ENCODE peak calls at places on chromosomes 1 and 21, in eight cellular contexts. G is left lung, V is mesendoderm, O is H9, H is left ventricle myocardium inferior, D is coronary artery, M is stomach, K is heart right ventricle. C is an unnamed sample.

GRCh38 chr1:192592981-192593683 is 17.6 kb downstream of the RGS1 start:
- DNase-seq in G (no peak), K (no peak), O (no peak), V (no peak), D (no peak), H (no peak), M (no peak), C (no peak)

GRCh38 chr1:19375621-19376020 is 63.5 kb downstream of the SLC66A1 start:
- DNase-seq in M (no peak), G (no peak), V (no peak), K (no peak), H (no peak), D (no peak), O (no peak), C (no peak)

GRCh38 chr21:29145354-29145782 is 14.9 kb downstream of the MAP3K7CL start:
- DNase-seq in G (no peak), K (peak), V (no peak), D (no peak), H (no peak), O (no peak), M (no peak), C (no peak)

GRCh38 chr1:89589515-89589914 is 43.4 kb upstream of the LRRC8C start:
- DNase-seq in M (no peak), O (no peak), G (no peak), K (no peak), D (no peak), H (no peak), V (no peak), C (no peak)

GRCh38 chr1:224542783-224543440 is 73.2 kb upstream of the CNIH3 start:
- DNase-seq in G (no peak), M (no peak), K (no peak), V (peak), H (no peak), O (no peak), D (no peak), C (no peak)

GRCh38 chr1:54356680-54357147 is 49.5 kb downstream of the SSBP3 start:
- DNase-seq in D (no peak), K (no peak), O (no peak), M (no peak), H (no peak), G (no peak), V (no peak), C (no peak)

GRCh38 chr1:5738911-5739462 is 253.2 kb downstream of the NPHP4 start:
- DNase-seq in O (no peak), M (peak), V (no peak), D (no peak), H (no peak), K (no peak), G (peak), C (no peak)

GRCh38 chr1:115158181-115158580 is 68.9 kb upstream of the TSPAN2 start:
- DNase-seq in M (no peak), H (peak), V (no peak), D (no peak), O (no peak), K (no peak), G (no peak), C (no peak)

GRCh38 chr1:43970502-43970901 is 692 bp downstream of the DPH2 start:
- DNase-seq in G (no peak), O (no peak), H (no peak), M (no peak), V (no peak), K (no peak), D (no peak), C (no peak)

GRCh38 chr1:232127190-232127589 is 500.6 kb downstream of the DISC1 start:
- DNase-seq in H (no peak), M (no peak), D (no peak), K (no peak), G (no peak), V (peak), O (no peak), C (no peak)

GRCh38 chr1:150612014-150612345 is 17.4 kb downstream of the ENSA start:
- DNase-seq in K (no peak), M (no peak), D (no peak), G (no peak), V (no peak), H (no peak), O (no peak), C (no peak)

GRCh38 chr1:99682291-99682751 is 36.4 kb downstream of the PALMD start:
- DNase-seq in M (no peak), H (no peak), K (no peak), V (no peak), O (no peak), G (no peak), D (no peak), C (no peak)

GRCh38 chr1:6794164-6794563 is 8.9 kb downstream of the CAMTA1 start:
- DNase-seq in O (no peak), V (peak), D (no peak), G (no peak), K (no peak), M (no peak), H (no peak), C (no peak)

GRCh38 chr1:101267082-101267481 is 30.3 kb downstream of the S1PR1 start:
- DNase-seq in K (no peak), G (no peak), M (no peak), O (no peak), H (no peak), D (no peak), V (no peak), C (no peak)

GRCh38 chr1:53878492-53879105 is 11.0 kb downstream of the YIPF1 start:
- DNase-seq in K (no peak), O (no peak), H (no peak), G (no peak), D (no peak), V (peak), M (no peak), C (no peak)

GRCh38 chr1:164296172-164296571 is 262.8 kb upstream of the PBX1 start:
- DNase-seq in K (peak), H (peak), G (no peak), O (no peak), V (no peak), D (no peak), M (no peak), C (no peak)

DNA sequence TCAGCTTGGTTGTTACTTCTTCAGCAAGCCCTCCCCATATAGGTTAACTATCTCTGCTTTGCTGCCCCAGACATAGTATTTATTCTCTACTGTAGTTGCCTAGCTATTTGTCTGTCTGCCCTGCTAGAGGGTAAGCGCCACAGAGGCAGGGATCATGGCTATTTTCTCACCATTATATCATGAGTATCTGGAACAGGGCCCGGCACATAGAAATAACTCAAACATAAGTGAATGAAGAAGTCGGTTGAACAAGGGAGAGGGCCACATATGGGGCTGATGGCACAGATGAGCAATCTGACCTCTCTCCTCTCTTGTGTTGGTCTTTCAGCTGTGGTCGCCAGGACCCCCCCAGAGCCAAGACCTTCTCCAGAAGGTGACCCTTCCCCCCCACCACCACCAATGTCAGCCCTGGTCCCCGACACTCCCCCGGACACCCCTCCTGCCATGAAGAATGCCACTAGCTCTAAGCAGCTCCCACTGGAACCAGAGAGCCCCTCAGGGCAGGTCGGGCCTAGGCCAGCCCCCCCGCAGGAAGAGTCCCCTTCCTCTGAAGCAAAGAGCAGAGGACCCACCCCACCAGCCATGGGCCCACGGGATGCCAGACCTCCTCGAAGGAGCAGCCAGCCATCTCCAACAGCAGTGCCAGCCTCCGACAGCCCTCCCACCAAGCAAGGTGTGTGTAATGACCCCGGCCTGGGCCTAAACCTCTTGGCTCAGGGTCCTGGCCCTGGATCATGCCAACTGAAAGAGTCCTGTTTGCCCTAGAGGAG is 14.9 kb downstream of the MAP7D1 start:
- DNase-seq in O (no peak), K (no peak), V (no peak), M (no peak), H (no peak), D (no peak), G (no peak), C (no peak)
- H3K27ac ChIP-seq in O (no peak), K (peak), V (no peak), M (no peak), H (peak), D (peak), G (no peak), C (peak)

GRCh38 chr1:147541672-147542548 is 609 bp downstream of the BCL9 start:
- DNase-seq in H (peak), M (peak), G (peak), D (peak), O (peak), K (peak), V (peak), C (no peak)
- H3K27ac ChIP-seq in H (peak), M (peak), G (peak), D (peak), O (peak), K (peak), V (peak), C (peak)

GRCh38 chr1:52635321-52636089 is 2.5 kb downstream of the SHISAL2A start:
- DNase-seq in M (no peak), K (no peak), V (peak), D (no peak), G (no peak), H (no peak), O (no peak), C (no peak)

GRCh38 chr1:52645261-52645660 is 12.3 kb downstream of the SHISAL2A start:
- DNase-seq in K (no peak), H (no peak), M (no peak), V (no peak), O (no peak), G (no peak), D (no peak), C (no peak)

GRCh38 chr1:52637946-52638345 is 5.0 kb downstream of the SHISAL2A start:
- DNase-seq in O (no peak), H (no peak), K (no peak), V (peak), M (no peak), G (no peak), D (no peak), C (no peak)

GRCh38 chr1:52636701-52637695 is 4.0 kb downstream of the SHISAL2A start:
- DNase-seq in O (no peak), K (no peak), G (no peak), D (no peak), V (peak), M (no peak), H (no peak), C (no peak)

GRCh38 chr1:52641307-52641706 is 8.3 kb downstream of the SHISAL2A start:
- DNase-seq in H (no peak), M (no peak), O (no peak), D (no peak), V (no peak), G (no peak), K (no peak), C (no peak)
- H3K27ac ChIP-seq in H (no peak), M (no peak), O (no peak), D (no peak), V (no peak), G (no peak), K (no peak), C (no peak)

DNA sequence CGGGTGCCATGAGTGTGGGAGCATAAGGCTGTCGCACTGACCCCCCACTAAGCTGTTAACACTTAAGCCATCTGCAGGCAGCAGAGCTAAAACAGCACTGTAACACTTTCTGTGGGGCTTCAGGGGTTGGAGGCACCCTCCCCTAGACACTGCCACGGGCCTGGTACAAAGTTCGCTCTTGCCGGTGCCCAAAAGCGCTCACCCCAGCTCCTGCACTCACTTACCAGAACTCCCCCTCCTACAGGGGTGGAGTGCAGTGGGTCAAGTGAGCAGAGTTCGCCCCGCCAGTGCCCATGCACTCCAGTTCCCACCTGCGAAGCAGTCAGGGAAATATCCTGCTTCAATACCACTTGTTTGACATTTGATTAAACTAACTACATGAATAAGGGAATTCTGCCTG is 46.3 kb upstream of the CFAP298 start:
- DNase-seq in O (no peak), H (no peak), D (no peak), G (no peak), M (no peak), K (no peak), V (peak), C (no peak)
- H3K27ac ChIP-seq in O (no peak), H (no peak), D (no peak), G (no peak), M (no peak), K (no peak), V (no peak), C (no peak)

DNA sequence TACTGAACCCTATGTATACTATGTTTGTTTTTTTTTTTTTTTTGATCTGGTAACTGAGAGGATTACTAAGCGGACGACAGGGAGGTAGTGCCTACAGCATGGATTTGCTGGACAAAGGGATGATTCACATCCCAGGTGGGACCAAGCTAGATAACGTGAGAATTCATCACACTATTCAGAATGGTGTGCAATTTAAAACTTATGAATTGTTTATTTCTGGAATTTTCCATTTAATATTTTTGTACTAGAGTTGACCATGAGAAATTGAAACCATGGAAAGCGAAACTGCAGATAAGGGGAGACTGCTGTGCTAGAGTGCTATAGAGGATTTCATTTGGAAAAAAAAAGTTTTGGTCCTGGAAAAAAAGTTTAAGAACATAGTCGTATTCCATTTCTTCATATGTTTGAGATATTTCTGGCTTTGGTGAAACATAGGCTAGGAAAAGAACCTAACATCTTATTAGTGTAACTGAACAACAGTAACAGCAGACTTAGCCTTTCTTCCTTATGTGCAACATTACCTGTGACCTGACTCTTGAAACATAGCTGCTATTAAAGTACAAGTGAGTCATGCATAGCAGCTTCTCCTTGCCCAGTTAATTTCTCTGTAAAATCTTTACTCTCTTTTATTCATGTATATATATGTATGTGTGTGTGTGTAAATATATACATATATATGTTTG is 202.5 kb downstream of the FGGY start:
- DNase-seq in K (no peak), M (no peak), H (no peak), O (no peak), V (no peak), D (no peak), G (no peak), C (no peak)
- H3K27ac ChIP-seq in K (no peak), M (peak), H (no peak), O (no peak), V (no peak), D (no peak), G (no peak), C (no peak)

DNA sequence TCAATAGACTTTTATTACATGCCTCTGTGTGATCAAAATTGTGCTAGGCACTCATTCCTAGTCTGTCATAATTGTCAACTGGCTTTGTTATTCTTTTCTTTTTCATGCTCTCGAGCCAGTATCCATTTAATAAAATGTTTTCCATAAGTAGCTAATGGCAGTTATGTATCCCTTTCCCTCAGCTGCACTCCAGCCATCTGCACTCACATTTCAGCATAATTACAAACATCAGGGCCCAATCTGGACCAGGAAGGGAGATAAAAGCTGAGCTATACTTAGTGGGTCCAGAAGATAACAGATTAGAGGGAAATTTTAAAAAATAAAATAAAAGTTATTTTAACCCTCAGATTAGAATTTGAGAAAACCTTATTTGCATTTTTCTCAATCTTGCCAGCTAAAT is 15.8 kb downstream of the RGS5 start:
- DNase-seq in H (no peak), V (no peak), M (no peak), K (no peak), G (no peak), O (no peak), D (no peak), C (no peak)
- H3K27ac ChIP-seq in H (peak), V (no peak), M (no peak), K (peak), G (no peak), O (no peak), D (peak), C (no peak)

C was measured in caudate nucleus.